ENCODE peak calls at places on chromosomes 6 and 20, in five cellular contexts. E, P, M, X and I are unnamed samples.

GRCh38 chr20:43583982-43584432 is 6.7 kb upstream of the IFT52 start:
- DNase-seq in E (no peak), X (no peak), P (peak; percentile 67), M (peak; percentile 97), I (no peak)

GRCh38 chr6:154485784-154486183 is 24.7 kb downstream of the CNKSR3 start:
- DNase-seq in P (no peak), E (no peak), M (no peak), X (no peak), I (peak; percentile 38)

GRCh38 chr6:14035448-14035847 is 82.1 kb upstream of the CD83 start:
- DNase-seq in M (peak; percentile 98), E (no peak), X (no peak), P (no peak), I (no peak)

GRCh38 chr6:139277161-139277560 is 14.6 kb downstream of the TXLNB start:
- DNase-seq in X (no peak), M (no peak), E (no peak), P (peak; percentile 83), I (no peak)

GRCh38 chr6:152952045-152952444 is 30.8 kb downstream of the FBXO5 start:
- DNase-seq in P (peak; percentile 29), E (no peak), M (peak; percentile 65), X (no peak), I (no peak)

GRCh38 chr20:8005033-8005432 is 14.5 kb downstream of the TMX4 start:
- DNase-seq in M (no peak), E (no peak), X (no peak), P (no peak), I (no peak)

GRCh38 chr6:166954118-166954713 is 2.1 kb downstream of the RNASET2 start:
- DNase-seq in E (no peak), P (no peak), M (no peak), X (no peak), I (no peak)

GRCh38 chr20:50130346-50130703 is 17.4 kb upstream of the UBE2V1 start:
- DNase-seq in X (no peak), M (no peak), P (no peak), E (no peak), I (no peak)

GRCh38 chr6:147707524-147707923 is 199.0 kb downstream of the SAMD5 start:
- DNase-seq in E (no peak), X (no peak), P (no peak), M (no peak), I (no peak)

GRCh38 chr6:5865492-5866031 is 141.2 kb downstream of the NRN1 start:
- DNase-seq in E (no peak), P (peak; percentile 14), M (no peak), X (no peak), I (no peak)

GRCh38 chr20:531608-532007 is 12.0 kb downstream of the CSNK2A1 start:
- DNase-seq in E (no peak), M (no peak), X (no peak), P (no peak), I (no peak)

GRCh38 chr20:14235355-14235754 is 102.1 kb downstream of the FLRT3 start:
- DNase-seq in M (peak; percentile 46), X (no peak), P (no peak), E (no peak), I (no peak)

GRCh38 chr6:109073344-109074235 is 21.1 kb downstream of the SESN1 start:
- DNase-seq in M (peak; percentile 67), E (peak; percentile 87), X (no peak), P (peak; percentile 71), I (no peak)

GRCh38 chr6:54419885-54420284 is 111.6 kb downstream of the TINAG start:
- DNase-seq in P (peak; percentile 86), E (no peak), X (no peak), M (peak; percentile 88), I (no peak)

GRCh38 chr6:40391086-40391485 is 196.1 kb downstream of the LRFN2 start:
- DNase-seq in X (no peak), P (no peak), M (no peak), E (no peak), I (no peak)

GRCh38 chr6:56528412-56528841 is 114.3 kb downstream of the DST start:
- DNase-seq in M (peak; percentile 98), X (no peak), P (peak; percentile 86), E (no peak), I (no peak)

GRCh38 chr6:142943746-142944125 is 1.2 kb downstream of the HIVEP2 start:
- DNase-seq in X (no peak), E (no peak), P (peak; percentile 14), M (peak; percentile 44), I (no peak)

GRCh38 chr6:162644153-162644552 is 83.4 kb downstream of the PRKN start:
- DNase-seq in P (no peak), M (no peak), E (no peak), X (no peak), I (no peak)

GRCh38 chr20:37386505-37387201 is 40.7 kb downstream of the SRC start:
- DNase-seq in P (no peak), E (no peak), X (no peak), M (no peak), I (no peak)

GRCh38 chr6:75202676-75203131 is 3.1 kb downstream of the COL12A1 start:
- DNase-seq in P (no peak), X (no peak), E (no peak), M (no peak), I (no peak)

GRCh38 chr6:22826961-22827360 is 257.6 kb downstream of the HDGFL1 start:
- DNase-seq in E (no peak), P (peak; percentile 56), X (no peak), M (no peak), I (no peak)